ENCODE peak calls at places on chromosomes 11 and 22, in eight cellular contexts. D is non-pigmented ciliary epithelial cell, Q is body of pancreas, B is NCI-H1105 treated with DMSO at 0.1 percent for 48 hours, S is GM10248, C is ecto neural progenitor cell, M is NCI-H446, V is GM12865. Y is an unnamed sample.

GRCh38 chr11:123409456-123409801 is 20.6 kb upstream of the GRAMD1B start:
- DNase-seq in S (no peak), B (peak), C (no peak), D (no peak), M (no peak), V (peak), Q (no peak), Y (no peak)

GRCh38 chr22:46588279-46589140 is 31.7 kb upstream of the GRAMD4 start:
- DNase-seq in Q (no peak), D (no peak), M (no peak), B (no peak), C (no peak), V (no peak), S (no peak), Y (no peak)

GRCh38 chr22:28829358-28830181 is 29.2 kb upstream of the XBP1 start:
- DNase-seq in D (peak), S (peak), B (peak), M (peak), V (peak), Q (peak), C (peak), Y (peak)

GRCh38 chr22:41619979-41620645 is 731 bp downstream of the DESI1 start:
- DNase-seq in S (peak), V (peak), B (peak), Q (peak), M (peak), C (peak), D (no peak), Y (no peak)

GRCh38 chr11:42338056-42338455 is 878.6 kb upstream of the LRRC4C start:
- DNase-seq in Q (no peak), B (no peak), S (no peak), C (no peak), M (no peak), D (no peak), V (no peak), Y (no peak)

GRCh38 chr22:25759825-25760231 is 17.8 kb downstream of the MYO18B start:
- DNase-seq in S (no peak), D (peak), B (no peak), M (no peak), Q (peak), C (no peak), V (no peak), Y (no peak)

GRCh38 chr22:29003975-29004646 is 57.5 kb downstream of the C22orf31 start:
- DNase-seq in S (no peak), M (peak), Q (peak), B (peak), V (no peak), C (no peak), D (no peak), Y (no peak)

GRCh38 chr11:69641681-69642548 is 959 bp downstream of the CCND1 start:
- DNase-seq in D (no peak), C (peak), M (no peak), S (no peak), V (no peak), B (no peak), Q (no peak), Y (no peak)

GRCh38 chr11:34114471-34114870 is 9.0 kb downstream of the NAT10 start:
- DNase-seq in V (no peak), M (no peak), C (no peak), D (no peak), B (no peak), S (no peak), Q (no peak), Y (no peak)

GRCh38 chr11:7056828-7057513 is 31.8 kb upstream of the RBMXL2 start:
- DNase-seq in V (peak), S (no peak), D (no peak), B (no peak), Q (no peak), M (no peak), C (no peak), Y (no peak)

GRCh38 chr22:30104501-30105156 is 24.4 kb downstream of the HORMAD2 start:
- DNase-seq in C (no peak), Q (no peak), B (no peak), D (no peak), S (no peak), M (no peak), V (no peak), Y (no peak)

GRCh38 chr11:128862421-128862820 is 4.7 kb downstream of the KCNJ1 start:
- DNase-seq in D (no peak), M (no peak), V (no peak), S (no peak), Q (no peak), C (no peak), B (no peak), Y (no peak)

GRCh38 chr11:79209540-79210266 is 231.1 kb downstream of the TENM4 start:
- DNase-seq in Q (peak), C (no peak), S (no peak), D (no peak), B (peak), V (no peak), M (peak), Y (no peak)

GRCh38 chr11:114060402-114061052 is 1.0 kb downstream of the ZBTB16 start:
- DNase-seq in D (no peak), S (no peak), B (peak), M (no peak), V (no peak), C (peak), Q (peak), Y (no peak)

GRCh38 chr11:118895093-118896039 is 11.7 kb downstream of the CXCR5 start:
- DNase-seq in M (no peak), D (no peak), Q (no peak), V (peak), B (no peak), S (peak), C (no peak), Y (peak)

GRCh38 chr11:78691215-78691614 is 116.6 kb upstream of the NARS2 start:
- DNase-seq in M (no peak), C (no peak), V (no peak), D (no peak), B (no peak), S (no peak), Q (no peak), Y (no peak)

GRCh38 chr11:69114811-69115523 is 40.8 kb upstream of the SMIM38 start:
- DNase-seq in V (no peak), S (no peak), Q (no peak), C (no peak), M (no peak), D (no peak), B (no peak), Y (no peak)